ENCODE peak calls at places on chromosomes 6 and 20, in eight cellular contexts. One of them, this sample, is unnamed.

GRCh38 chr20:31926493-31926892 is 25.4 kb downstream of the PDRG1 start:
- DNase-seq in osteocyte: no peak
- DNase-seq in glutamatergic neuron: no peak
- DNase-seq in IMR-90: no peak
- DNase-seq in activated CD8-positive, alpha-beta T cell treated with anti-CD3 and anti-CD28 coated beads for 36 hours: no peak
- DNase-seq in AG04450: no peak
- DNase-seq in PC-9: no peak
- DNase-seq in MM.1S: no peak
- DNase-seq in this sample: no peak

GRCh38 chr20:45957021-45957941 is 14.7 kb downstream of the ZNF335 start:
- DNase-seq in MM.1S: no peak
- DNase-seq in activated CD8-positive, alpha-beta T cell treated with anti-CD3 and anti-CD28 coated beads for 36 hours: no peak
- DNase-seq in IMR-90: no peak
- DNase-seq in glutamatergic neuron: no peak
- DNase-seq in PC-9: no peak
- DNase-seq in osteocyte: no peak
- DNase-seq in AG04450: no peak
- DNase-seq in this sample: no peak

GRCh38 chr20:13017235-13017634 is 8.5 kb downstream of the SPTLC3 start:
- DNase-seq in MM.1S: no peak
- DNase-seq in osteocyte: no peak
- DNase-seq in IMR-90: peak
- DNase-seq in glutamatergic neuron: no peak
- DNase-seq in activated CD8-positive, alpha-beta T cell treated with anti-CD3 and anti-CD28 coated beads for 36 hours: no peak
- DNase-seq in PC-9: no peak
- DNase-seq in AG04450: no peak
- DNase-seq in this sample: no peak

GRCh38 chr20:2799688-2800589 is 488 bp downstream of the CPXM1 start:
- DNase-seq in AG04450: no peak
- DNase-seq in PC-9: no peak
- DNase-seq in activated CD8-positive, alpha-beta T cell treated with anti-CD3 and anti-CD28 coated beads for 36 hours: peak
- DNase-seq in osteocyte: no peak
- DNase-seq in IMR-90: peak
- DNase-seq in MM.1S: no peak
- DNase-seq in glutamatergic neuron: peak
- DNase-seq in this sample: peak

GRCh38 chr6:111416529-111416928 is 66.5 kb downstream of the REV3L start:
- DNase-seq in activated CD8-positive, alpha-beta T cell treated with anti-CD3 and anti-CD28 coated beads for 36 hours: no peak
- DNase-seq in IMR-90: peak
- DNase-seq in osteocyte: no peak
- DNase-seq in PC-9: no peak
- DNase-seq in glutamatergic neuron: no peak
- DNase-seq in MM.1S: no peak
- DNase-seq in AG04450: no peak
- DNase-seq in this sample: no peak

GRCh38 chr20:56629464-56630085 is 469 bp downstream of the TFAP2C start:
- DNase-seq in activated CD8-positive, alpha-beta T cell treated with anti-CD3 and anti-CD28 coated beads for 36 hours: no peak
- DNase-seq in glutamatergic neuron: peak
- DNase-seq in IMR-90: no peak
- DNase-seq in osteocyte: peak
- DNase-seq in PC-9: no peak
- DNase-seq in MM.1S: peak
- DNase-seq in AG04450: no peak
- DNase-seq in this sample: no peak

GRCh38 chr6:41032830-41033229 is 6.2 kb downstream of the UNC5CL start:
- DNase-seq in PC-9: no peak
- DNase-seq in AG04450: no peak
- DNase-seq in activated CD8-positive, alpha-beta T cell treated with anti-CD3 and anti-CD28 coated beads for 36 hours: no peak
- DNase-seq in osteocyte: no peak
- DNase-seq in glutamatergic neuron: no peak
- DNase-seq in IMR-90: no peak
- DNase-seq in MM.1S: no peak
- DNase-seq in this sample: no peak

GRCh38 chr6:5617179-5617578 is 355.9 kb downstream of the FARS2 start:
- DNase-seq in PC-9: no peak
- DNase-seq in IMR-90: no peak
- DNase-seq in activated CD8-positive, alpha-beta T cell treated with anti-CD3 and anti-CD28 coated beads for 36 hours: no peak
- DNase-seq in MM.1S: no peak
- DNase-seq in AG04450: no peak
- DNase-seq in osteocyte: no peak
- DNase-seq in glutamatergic neuron: no peak
- DNase-seq in this sample: no peak

GRCh38 chr20:41172296-41173140 is 35.2 kb downstream of the PLCG1 start:
- DNase-seq in PC-9: no peak
- DNase-seq in activated CD8-positive, alpha-beta T cell treated with anti-CD3 and anti-CD28 coated beads for 36 hours: no peak
- DNase-seq in AG04450: no peak
- DNase-seq in IMR-90: no peak
- DNase-seq in MM.1S: no peak
- DNase-seq in osteocyte: peak
- DNase-seq in glutamatergic neuron: no peak
- DNase-seq in this sample: no peak

GRCh38 chr6:16403831-16404230 is 165.4 kb downstream of the GMPR start:
- DNase-seq in activated CD8-positive, alpha-beta T cell treated with anti-CD3 and anti-CD28 coated beads for 36 hours: no peak
- DNase-seq in glutamatergic neuron: no peak
- DNase-seq in MM.1S: no peak
- DNase-seq in AG04450: no peak
- DNase-seq in PC-9: no peak
- DNase-seq in osteocyte: no peak
- DNase-seq in IMR-90: peak
- DNase-seq in this sample: no peak
- TF ChIP-seq CTCF in activated CD8-positive, alpha-beta T cell treated with anti-CD3 and anti-CD28 coated beads for 36 hours: peak
- TF ChIP-seq CTCF in glutamatergic neuron: no peak
- TF ChIP-seq CTCF in MM.1S: peak
- TF ChIP-seq CTCF in AG04450: peak
- TF ChIP-seq CTCF in PC-9: peak
- TF ChIP-seq CTCF in osteocyte: peak
- TF ChIP-seq CTCF in IMR-90: peak
- TF ChIP-seq CTCF in this sample: no peak

DNA sequence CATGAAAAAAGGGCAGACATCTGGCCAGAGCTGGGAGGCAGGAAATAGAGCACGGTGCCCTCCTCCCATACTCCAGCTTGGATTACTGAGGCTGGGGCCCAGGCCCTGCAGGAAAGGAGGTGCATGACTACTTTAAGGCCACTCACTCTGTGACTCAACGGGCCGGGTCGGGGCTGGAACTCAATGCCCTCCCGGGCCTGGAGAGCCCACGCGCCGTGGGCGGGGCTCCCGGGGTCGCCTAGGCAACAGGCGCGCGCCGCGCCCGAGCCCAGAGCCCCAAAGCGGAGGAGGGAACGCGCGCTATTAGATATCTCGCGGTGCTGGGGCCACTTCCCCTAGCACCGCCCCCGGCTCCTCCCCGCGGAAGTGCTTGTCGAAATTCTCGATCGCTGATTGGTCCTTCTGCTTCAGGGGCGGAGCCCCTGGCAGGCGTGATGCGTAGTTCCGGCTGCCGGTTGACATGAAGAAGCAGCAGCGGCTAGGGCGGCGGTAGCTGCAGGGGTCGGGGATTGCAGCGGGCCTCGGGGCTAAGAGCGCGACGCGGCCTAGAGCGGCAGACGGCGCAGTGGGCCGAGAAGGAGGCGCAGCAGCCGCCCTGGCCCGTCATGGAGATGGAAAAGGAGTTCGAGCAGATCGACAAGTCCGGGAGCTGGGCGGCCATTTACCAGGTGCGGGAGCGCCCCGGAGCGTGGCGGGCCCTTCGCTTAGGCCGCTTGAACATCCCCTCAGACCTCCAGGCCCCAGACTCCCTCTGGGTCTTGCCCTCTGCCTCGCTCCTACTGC is at the start of gene PTPN1:
- DNase-seq in IMR-90: peak
- DNase-seq in PC-9: peak
- DNase-seq in glutamatergic neuron: peak
- DNase-seq in activated CD8-positive, alpha-beta T cell treated with anti-CD3 and anti-CD28 coated beads for 36 hours: peak
- DNase-seq in osteocyte: peak
- DNase-seq in AG04450: peak
- DNase-seq in MM.1S: peak
- DNase-seq in this sample: peak
- TF ChIP-seq CTCF in IMR-90: peak
- TF ChIP-seq CTCF in PC-9: peak
- TF ChIP-seq CTCF in glutamatergic neuron: no peak
- TF ChIP-seq CTCF in activated CD8-positive, alpha-beta T cell treated with anti-CD3 and anti-CD28 coated beads for 36 hours: no peak
- TF ChIP-seq CTCF in osteocyte: no peak
- TF ChIP-seq CTCF in AG04450: peak
- TF ChIP-seq CTCF in MM.1S: no peak
- TF ChIP-seq CTCF in this sample: no peak

GRCh38 chr6:57021086-57021720 is 25.3 kb upstream of the KIAA1586 start:
- DNase-seq in osteocyte: no peak
- DNase-seq in AG04450: peak
- DNase-seq in PC-9: no peak
- DNase-seq in activated CD8-positive, alpha-beta T cell treated with anti-CD3 and anti-CD28 coated beads for 36 hours: peak
- DNase-seq in MM.1S: peak
- DNase-seq in IMR-90: peak
- DNase-seq in glutamatergic neuron: no peak
- DNase-seq in this sample: peak
- TF ChIP-seq CTCF in osteocyte: peak
- TF ChIP-seq CTCF in AG04450: peak
- TF ChIP-seq CTCF in PC-9: peak
- TF ChIP-seq CTCF in activated CD8-positive, alpha-beta T cell treated with anti-CD3 and anti-CD28 coated beads for 36 hours: peak
- TF ChIP-seq CTCF in MM.1S: peak
- TF ChIP-seq CTCF in IMR-90: peak
- TF ChIP-seq CTCF in glutamatergic neuron: peak
- TF ChIP-seq CTCF in this sample: peak

GRCh38 chr20:62707981-62708521 is 585 bp upstream of the NTSR1 start:
- DNase-seq in MM.1S: no peak
- DNase-seq in PC-9: no peak
- DNase-seq in IMR-90: no peak
- DNase-seq in glutamatergic neuron: peak
- DNase-seq in osteocyte: no peak
- DNase-seq in AG04450: no peak
- DNase-seq in activated CD8-positive, alpha-beta T cell treated with anti-CD3 and anti-CD28 coated beads for 36 hours: peak
- DNase-seq in this sample: no peak
- TF ChIP-seq CTCF in MM.1S: peak
- TF ChIP-seq CTCF in PC-9: peak
- TF ChIP-seq CTCF in IMR-90: peak
- TF ChIP-seq CTCF in glutamatergic neuron: peak
- TF ChIP-seq CTCF in osteocyte: peak
- TF ChIP-seq CTCF in AG04450: peak
- TF ChIP-seq CTCF in activated CD8-positive, alpha-beta T cell treated with anti-CD3 and anti-CD28 coated beads for 36 hours: peak
- TF ChIP-seq CTCF in this sample: no peak

GRCh38 chr20:1287306-1287705 is 21.2 kb downstream of the SNPH start:
- DNase-seq in IMR-90: no peak
- DNase-seq in osteocyte: no peak
- DNase-seq in PC-9: no peak
- DNase-seq in AG04450: no peak
- DNase-seq in glutamatergic neuron: no peak
- DNase-seq in activated CD8-positive, alpha-beta T cell treated with anti-CD3 and anti-CD28 coated beads for 36 hours: no peak
- DNase-seq in MM.1S: peak
- DNase-seq in this sample: no peak

GRCh38 chr20:1286267-1287036 is 20.4 kb downstream of the SNPH start:
- DNase-seq in IMR-90: no peak
- DNase-seq in PC-9: no peak
- DNase-seq in osteocyte: no peak
- DNase-seq in activated CD8-positive, alpha-beta T cell treated with anti-CD3 and anti-CD28 coated beads for 36 hours: no peak
- DNase-seq in AG04450: no peak
- DNase-seq in glutamatergic neuron: no peak
- DNase-seq in MM.1S: no peak
- DNase-seq in this sample: no peak

GRCh38 chr20:1291191-1291741 is 25.2 kb downstream of the SNPH start:
- DNase-seq in activated CD8-positive, alpha-beta T cell treated with anti-CD3 and anti-CD28 coated beads for 36 hours: no peak
- DNase-seq in IMR-90: peak
- DNase-seq in glutamatergic neuron: no peak
- DNase-seq in MM.1S: no peak
- DNase-seq in AG04450: no peak
- DNase-seq in PC-9: no peak
- DNase-seq in osteocyte: no peak
- DNase-seq in this sample: no peak

GRCh38 chr20:1283522-1284210 is 17.6 kb downstream of the SNPH start:
- DNase-seq in PC-9: no peak
- DNase-seq in IMR-90: peak
- DNase-seq in activated CD8-positive, alpha-beta T cell treated with anti-CD3 and anti-CD28 coated beads for 36 hours: no peak
- DNase-seq in MM.1S: no peak
- DNase-seq in osteocyte: peak
- DNase-seq in glutamatergic neuron: no peak
- DNase-seq in AG04450: no peak
- DNase-seq in this sample: no peak

DNA sequence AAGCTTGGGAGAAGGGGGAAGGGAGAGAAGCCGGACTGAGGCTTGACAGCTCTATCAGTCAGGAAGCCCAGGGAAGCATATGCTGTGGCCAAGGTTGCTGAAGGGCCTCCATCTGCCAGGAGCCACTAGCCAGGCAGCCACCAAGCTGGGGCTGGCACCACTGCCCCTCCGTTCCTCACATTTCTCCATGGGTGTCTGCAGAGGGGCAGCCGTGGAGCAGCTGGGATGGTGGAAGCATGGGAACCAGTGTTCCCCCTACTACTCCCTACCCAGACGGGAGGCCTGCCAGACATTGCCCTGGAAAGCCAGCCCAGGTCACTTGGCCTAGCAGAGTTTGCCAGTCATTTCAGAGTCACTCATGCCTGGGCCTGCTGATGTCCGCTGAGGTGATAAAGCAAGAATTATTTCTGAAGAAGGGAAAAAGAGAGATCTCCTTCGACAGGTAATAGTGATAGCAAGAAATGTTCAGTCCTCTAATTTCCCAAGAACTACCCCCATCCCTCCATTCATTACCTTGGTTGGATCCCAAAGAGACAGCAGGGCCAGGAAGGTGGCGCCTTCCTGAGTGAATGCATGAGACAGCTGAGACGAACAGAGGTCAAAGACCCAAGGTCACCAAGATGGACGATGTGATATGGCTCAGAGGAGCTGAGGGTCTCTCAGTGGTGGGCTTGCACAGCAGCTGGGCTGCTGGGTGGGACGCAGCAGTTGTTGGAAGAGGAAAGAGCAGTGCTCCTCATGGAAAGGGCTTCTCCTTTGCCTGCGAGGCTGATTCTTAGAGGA is 21.9 kb downstream of the SNPH start:
- DNase-seq in osteocyte: no peak
- DNase-seq in activated CD8-positive, alpha-beta T cell treated with anti-CD3 and anti-CD28 coated beads for 36 hours: no peak
- DNase-seq in PC-9: no peak
- DNase-seq in IMR-90: no peak
- DNase-seq in glutamatergic neuron: no peak
- DNase-seq in AG04450: no peak
- DNase-seq in MM.1S: no peak
- DNase-seq in this sample: no peak
- TF ChIP-seq CTCF in osteocyte: no peak
- TF ChIP-seq CTCF in activated CD8-positive, alpha-beta T cell treated with anti-CD3 and anti-CD28 coated beads for 36 hours: no peak
- TF ChIP-seq CTCF in PC-9: no peak
- TF ChIP-seq CTCF in IMR-90: no peak
- TF ChIP-seq CTCF in glutamatergic neuron: no peak
- TF ChIP-seq CTCF in AG04450: no peak
- TF ChIP-seq CTCF in MM.1S: no peak
- TF ChIP-seq CTCF in this sample: no peak

DNA sequence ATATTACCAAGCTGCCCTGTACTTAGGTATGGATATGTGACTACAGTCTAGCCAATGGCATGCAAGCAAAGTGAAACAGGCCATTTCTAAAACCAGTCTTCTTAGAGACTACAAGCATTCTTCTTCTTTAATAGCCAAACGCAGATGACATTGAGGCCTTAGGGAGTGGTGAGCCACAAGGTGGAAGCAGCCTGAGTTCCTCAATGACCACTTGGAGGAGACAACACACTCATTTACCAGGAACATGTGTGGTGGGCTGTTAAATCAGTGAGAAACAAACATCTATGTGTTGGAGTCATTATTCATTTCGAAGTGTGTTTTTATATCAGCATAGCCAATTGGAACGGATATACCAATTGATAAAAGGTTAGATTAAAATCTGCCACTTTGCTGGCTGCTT is 122.0 kb downstream of the GFRAL start:
- DNase-seq in activated CD8-positive, alpha-beta T cell treated with anti-CD3 and anti-CD28 coated beads for 36 hours: no peak
- DNase-seq in IMR-90: no peak
- DNase-seq in MM.1S: no peak
- DNase-seq in glutamatergic neuron: no peak
- DNase-seq in PC-9: no peak
- DNase-seq in osteocyte: no peak
- DNase-seq in AG04450: no peak
- DNase-seq in this sample: no peak
- TF ChIP-seq CTCF in activated CD8-positive, alpha-beta T cell treated with anti-CD3 and anti-CD28 coated beads for 36 hours: no peak
- TF ChIP-seq CTCF in IMR-90: no peak
- TF ChIP-seq CTCF in MM.1S: peak
- TF ChIP-seq CTCF in glutamatergic neuron: no peak
- TF ChIP-seq CTCF in PC-9: no peak
- TF ChIP-seq CTCF in osteocyte: peak
- TF ChIP-seq CTCF in AG04450: no peak
- TF ChIP-seq CTCF in this sample: no peak

GRCh38 chr6:143731789-143732188 is 54.0 kb downstream of the PHACTR2 start:
- DNase-seq in MM.1S: peak
- DNase-seq in AG04450: no peak
- DNase-seq in osteocyte: no peak
- DNase-seq in IMR-90: no peak
- DNase-seq in glutamatergic neuron: no peak
- DNase-seq in PC-9: no peak
- DNase-seq in activated CD8-positive, alpha-beta T cell treated with anti-CD3 and anti-CD28 coated beads for 36 hours: no peak
- DNase-seq in this sample: no peak
- TF ChIP-seq CTCF in MM.1S: no peak
- TF ChIP-seq CTCF in AG04450: no peak
- TF ChIP-seq CTCF in osteocyte: no peak
- TF ChIP-seq CTCF in IMR-90: no peak
- TF ChIP-seq CTCF in glutamatergic neuron: no peak
- TF ChIP-seq CTCF in PC-9: no peak
- TF ChIP-seq CTCF in activated CD8-positive, alpha-beta T cell treated with anti-CD3 and anti-CD28 coated beads for 36 hours: no peak
- TF ChIP-seq CTCF in this sample: no peak

This sample was measured in GM10248.